ENCODE peak calls at places on chromosomes 2 and 18, in nine cellular contexts. One of them, this sample, is unnamed.
A peak's percentile ranks its signal among the peaks of the same experiment; 100 is the strongest.

GRCh38 chr18:911025-911424 is 6.4 kb downstream of the ADCYAP1 start:
- DNase-seq in left ventricle myocardium inferior: no peak
- DNase-seq in lower lobe of right lung: no peak
- DNase-seq in Caco-2: no peak
- DNase-seq in MM.1S: no peak
- DNase-seq in epithelial cell of esophagus: no peak
- DNase-seq in neural progenitor cell: no peak
- DNase-seq in IMR-90: no peak
- DNase-seq in heart right ventricle: no peak
- DNase-seq in this sample: no peak

GRCh38 chr2:230908595-230909191 is 16.3 kb downstream of the GPR55 start:
- DNase-seq in Caco-2: no peak
- DNase-seq in MM.1S: no peak
- DNase-seq in neural progenitor cell: no peak
- DNase-seq in IMR-90: peak; percentile 93
- DNase-seq in left ventricle myocardium inferior: no peak
- DNase-seq in epithelial cell of esophagus: peak; percentile 89
- DNase-seq in lower lobe of right lung: no peak
- DNase-seq in heart right ventricle: no peak
- DNase-seq in this sample: peak; percentile 92

GRCh38 chr18:69758458-69758857 is 189.2 kb downstream of the CD226 start:
- DNase-seq in heart right ventricle: no peak
- DNase-seq in Caco-2: no peak
- DNase-seq in MM.1S: no peak
- DNase-seq in IMR-90: peak; percentile 75
- DNase-seq in left ventricle myocardium inferior: no peak
- DNase-seq in lower lobe of right lung: no peak
- DNase-seq in epithelial cell of esophagus: no peak
- DNase-seq in neural progenitor cell: no peak
- DNase-seq in this sample: no peak

GRCh38 chr2:223725494-223725893 is 111.9 kb downstream of the AP1S3 start:
- DNase-seq in epithelial cell of esophagus: peak; percentile 94
- DNase-seq in lower lobe of right lung: no peak
- DNase-seq in IMR-90: peak; percentile 99
- DNase-seq in neural progenitor cell: peak; percentile 78
- DNase-seq in Caco-2: peak; percentile 89
- DNase-seq in left ventricle myocardium inferior: peak; percentile 68
- DNase-seq in MM.1S: no peak
- DNase-seq in heart right ventricle: peak; percentile 88
- DNase-seq in this sample: peak; percentile 97

GRCh38 chr2:119744335-119744939 is 15.3 kb upstream of the PTPN4 start:
- DNase-seq in left ventricle myocardium inferior: no peak
- DNase-seq in neural progenitor cell: no peak
- DNase-seq in lower lobe of right lung: peak; percentile 53
- DNase-seq in heart right ventricle: no peak
- DNase-seq in MM.1S: no peak
- DNase-seq in IMR-90: peak; percentile 18
- DNase-seq in Caco-2: no peak
- DNase-seq in epithelial cell of esophagus: peak; percentile 94
- DNase-seq in this sample: peak; percentile 95

GRCh38 chr2:109435066-109435690 is 178.6 kb downstream of the SEPTIN10 start:
- DNase-seq in neural progenitor cell: no peak
- DNase-seq in Caco-2: peak; percentile 14
- DNase-seq in MM.1S: no peak
- DNase-seq in epithelial cell of esophagus: no peak
- DNase-seq in lower lobe of right lung: no peak
- DNase-seq in heart right ventricle: no peak
- DNase-seq in left ventricle myocardium inferior: no peak
- DNase-seq in IMR-90: no peak
- DNase-seq in this sample: no peak

GRCh38 chr2:216589779-216590178 is 43.4 kb upstream of the IGFBP2 start:
- DNase-seq in heart right ventricle: no peak
- DNase-seq in lower lobe of right lung: no peak
- DNase-seq in neural progenitor cell: no peak
- DNase-seq in Caco-2: no peak
- DNase-seq in MM.1S: no peak
- DNase-seq in IMR-90: no peak
- DNase-seq in left ventricle myocardium inferior: no peak
- DNase-seq in epithelial cell of esophagus: no peak
- DNase-seq in this sample: no peak

GRCh38 chr2:49080681-49081080 is 73.6 kb downstream of the FSHR start:
- DNase-seq in epithelial cell of esophagus: no peak
- DNase-seq in neural progenitor cell: peak; percentile 52
- DNase-seq in IMR-90: no peak
- DNase-seq in heart right ventricle: no peak
- DNase-seq in lower lobe of right lung: no peak
- DNase-seq in Caco-2: no peak
- DNase-seq in MM.1S: no peak
- DNase-seq in left ventricle myocardium inferior: no peak
- DNase-seq in this sample: no peak

GRCh38 chr2:155266579-155266978 is 568.1 kb downstream of the KCNJ3 start:
- DNase-seq in Caco-2: no peak
- DNase-seq in epithelial cell of esophagus: no peak
- DNase-seq in IMR-90: no peak
- DNase-seq in MM.1S: no peak
- DNase-seq in neural progenitor cell: peak; percentile 52
- DNase-seq in left ventricle myocardium inferior: no peak
- DNase-seq in heart right ventricle: no peak
- DNase-seq in lower lobe of right lung: no peak
- DNase-seq in this sample: no peak

GRCh38 chr2:29232041-29232440 is 116.8 kb downstream of the CLIP4 start:
- DNase-seq in IMR-90: no peak
- DNase-seq in left ventricle myocardium inferior: no peak
- DNase-seq in lower lobe of right lung: no peak
- DNase-seq in neural progenitor cell: no peak
- DNase-seq in epithelial cell of esophagus: no peak
- DNase-seq in Caco-2: no peak
- DNase-seq in MM.1S: no peak
- DNase-seq in heart right ventricle: no peak
- DNase-seq in this sample: no peak
- TF ChIP-seq CTCF in IMR-90: no peak
- TF ChIP-seq CTCF in left ventricle myocardium inferior: no peak
- TF ChIP-seq CTCF in lower lobe of right lung: no peak
- TF ChIP-seq CTCF in neural progenitor cell: no peak
- TF ChIP-seq CTCF in epithelial cell of esophagus: no peak
- TF ChIP-seq CTCF in Caco-2: no peak
- TF ChIP-seq CTCF in MM.1S: no peak
- TF ChIP-seq CTCF in heart right ventricle: no peak
- TF ChIP-seq CTCF in this sample: no peak

DNA sequence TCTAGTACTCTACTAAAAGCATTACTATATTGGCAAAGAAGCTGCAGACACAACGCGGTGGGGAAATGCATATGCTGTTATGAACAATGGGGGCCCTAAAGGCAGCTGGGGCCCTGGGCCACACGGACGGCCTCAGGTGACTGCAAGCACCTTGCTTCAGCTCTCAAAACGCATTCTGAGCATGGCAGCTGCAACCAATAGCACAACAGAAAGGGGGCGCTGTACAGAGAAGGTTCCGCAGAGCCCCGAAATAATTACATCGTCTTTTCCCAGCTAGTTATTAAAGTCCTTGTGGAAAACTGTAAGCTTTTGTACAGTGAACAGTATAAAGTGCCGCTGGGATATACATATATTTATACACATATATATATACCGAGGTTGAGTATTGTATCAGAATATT is 45.3 kb upstream of the PXDN start:
- DNase-seq in MM.1S: no peak
- DNase-seq in lower lobe of right lung: no peak
- DNase-seq in heart right ventricle: no peak
- DNase-seq in IMR-90: no peak
- DNase-seq in epithelial cell of esophagus: no peak
- DNase-seq in left ventricle myocardium inferior: no peak
- DNase-seq in Caco-2: no peak
- DNase-seq in neural progenitor cell: no peak
- DNase-seq in this sample: no peak
- TF ChIP-seq CTCF in MM.1S: no peak
- TF ChIP-seq CTCF in lower lobe of right lung: no peak
- TF ChIP-seq CTCF in heart right ventricle: no peak
- TF ChIP-seq CTCF in IMR-90: no peak
- TF ChIP-seq CTCF in epithelial cell of esophagus: no peak
- TF ChIP-seq CTCF in left ventricle myocardium inferior: no peak
- TF ChIP-seq CTCF in Caco-2: no peak
- TF ChIP-seq CTCF in neural progenitor cell: peak; percentile 44
- TF ChIP-seq CTCF in this sample: peak; percentile 6

GRCh38 chr2:191030521-191031154 is 16.7 kb upstream of the STAT1 start:
- DNase-seq in lower lobe of right lung: no peak
- DNase-seq in left ventricle myocardium inferior: no peak
- DNase-seq in Caco-2: peak; percentile 56
- DNase-seq in epithelial cell of esophagus: peak; percentile 66
- DNase-seq in IMR-90: peak; percentile 49
- DNase-seq in MM.1S: peak; percentile 54
- DNase-seq in neural progenitor cell: peak; percentile 67
- DNase-seq in heart right ventricle: no peak
- DNase-seq in this sample: peak; percentile 59
- TF ChIP-seq CTCF in lower lobe of right lung: peak; percentile 62
- TF ChIP-seq CTCF in left ventricle myocardium inferior: peak; percentile 75
- TF ChIP-seq CTCF in Caco-2: peak; percentile 63
- TF ChIP-seq CTCF in epithelial cell of esophagus: peak; percentile 75
- TF ChIP-seq CTCF in IMR-90: peak; percentile 61
- TF ChIP-seq CTCF in MM.1S: peak; percentile 60
- TF ChIP-seq CTCF in neural progenitor cell: peak; percentile 65
- TF ChIP-seq CTCF in heart right ventricle: peak; percentile 32
- TF ChIP-seq CTCF in this sample: peak; percentile 61

DNA sequence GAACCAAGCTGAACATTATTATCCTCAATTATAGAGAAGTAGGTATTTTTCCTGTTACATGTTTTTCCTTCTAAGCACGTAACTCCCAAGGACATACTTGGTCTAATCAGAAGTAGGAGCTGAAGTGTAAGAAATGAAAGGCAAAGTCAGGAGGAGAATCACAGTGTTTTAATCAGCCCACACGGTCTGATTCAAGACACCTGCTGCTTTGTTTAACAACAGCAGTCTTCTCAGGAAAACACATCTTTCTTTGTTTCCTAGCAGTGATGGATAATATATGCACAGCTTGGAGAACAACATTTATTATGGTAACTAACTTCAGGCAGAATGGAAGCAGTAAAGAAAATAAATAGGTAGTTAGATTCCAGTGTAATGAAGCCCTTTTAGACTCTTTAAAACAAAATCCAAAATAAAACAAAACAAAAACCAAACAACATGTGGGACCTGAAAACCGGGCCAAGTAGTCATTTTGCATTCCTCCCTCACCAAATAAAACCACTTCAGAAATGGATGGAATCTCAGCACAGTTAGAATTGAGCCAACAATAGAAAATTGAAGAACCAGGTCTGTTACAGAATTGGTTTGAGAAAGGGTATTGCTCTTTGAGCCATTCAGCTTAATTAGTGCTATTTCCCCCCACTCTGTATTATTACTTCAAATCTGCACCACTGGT is 61.1 kb upstream of the UGP2 start:
- DNase-seq in epithelial cell of esophagus: no peak
- DNase-seq in left ventricle myocardium inferior: no peak
- DNase-seq in heart right ventricle: no peak
- DNase-seq in lower lobe of right lung: no peak
- DNase-seq in Caco-2: no peak
- DNase-seq in IMR-90: no peak
- DNase-seq in neural progenitor cell: peak; percentile 38
- DNase-seq in MM.1S: no peak
- DNase-seq in this sample: no peak
- TF ChIP-seq CTCF in epithelial cell of esophagus: no peak
- TF ChIP-seq CTCF in left ventricle myocardium inferior: peak; percentile 17
- TF ChIP-seq CTCF in heart right ventricle: no peak
- TF ChIP-seq CTCF in lower lobe of right lung: no peak
- TF ChIP-seq CTCF in Caco-2: no peak
- TF ChIP-seq CTCF in IMR-90: no peak
- TF ChIP-seq CTCF in neural progenitor cell: no peak
- TF ChIP-seq CTCF in MM.1S: no peak
- TF ChIP-seq CTCF in this sample: no peak

DNA sequence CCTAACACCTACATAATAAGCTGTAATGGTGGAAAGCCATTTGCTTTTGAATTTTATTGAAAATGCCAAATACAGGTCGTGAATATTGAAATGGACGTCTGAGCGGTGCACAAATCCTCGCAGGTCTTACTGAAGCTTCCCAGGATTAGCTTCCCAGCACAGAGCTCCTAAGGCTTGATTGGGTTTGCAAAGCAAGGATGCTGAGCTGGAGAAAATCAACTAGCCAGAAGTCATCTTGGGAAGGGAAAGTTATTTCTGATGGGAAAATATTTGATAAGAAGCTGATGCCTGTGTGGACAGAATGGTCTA is 40.9 kb upstream of the DAPL1 start:
- DNase-seq in MM.1S: no peak
- DNase-seq in heart right ventricle: no peak
- DNase-seq in Caco-2: no peak
- DNase-seq in neural progenitor cell: no peak
- DNase-seq in left ventricle myocardium inferior: no peak
- DNase-seq in lower lobe of right lung: no peak
- DNase-seq in IMR-90: no peak
- DNase-seq in epithelial cell of esophagus: no peak
- DNase-seq in this sample: no peak
- TF ChIP-seq CTCF in MM.1S: no peak
- TF ChIP-seq CTCF in heart right ventricle: no peak
- TF ChIP-seq CTCF in Caco-2: no peak
- TF ChIP-seq CTCF in neural progenitor cell: no peak
- TF ChIP-seq CTCF in left ventricle myocardium inferior: no peak
- TF ChIP-seq CTCF in lower lobe of right lung: no peak
- TF ChIP-seq CTCF in IMR-90: no peak
- TF ChIP-seq CTCF in epithelial cell of esophagus: no peak
- TF ChIP-seq CTCF in this sample: no peak

GRCh38 chr18:22493255-22493654 is 75.5 kb upstream of the CTAGE1 start:
- DNase-seq in left ventricle myocardium inferior: no peak
- DNase-seq in lower lobe of right lung: no peak
- DNase-seq in IMR-90: no peak
- DNase-seq in Caco-2: peak; percentile 53
- DNase-seq in MM.1S: no peak
- DNase-seq in epithelial cell of esophagus: no peak
- DNase-seq in heart right ventricle: no peak
- DNase-seq in neural progenitor cell: no peak
- DNase-seq in this sample: no peak

GRCh38 chr18:22489694-22490093 is 72.0 kb upstream of the CTAGE1 start:
- DNase-seq in neural progenitor cell: no peak
- DNase-seq in MM.1S: no peak
- DNase-seq in Caco-2: peak; percentile 77
- DNase-seq in lower lobe of right lung: no peak
- DNase-seq in epithelial cell of esophagus: peak; percentile 72
- DNase-seq in heart right ventricle: no peak
- DNase-seq in left ventricle myocardium inferior: no peak
- DNase-seq in IMR-90: peak; percentile 46
- DNase-seq in this sample: no peak

GRCh38 chr18:22493940-22494339 is 76.2 kb upstream of the CTAGE1 start:
- DNase-seq in epithelial cell of esophagus: no peak
- DNase-seq in MM.1S: no peak
- DNase-seq in heart right ventricle: no peak
- DNase-seq in neural progenitor cell: no peak
- DNase-seq in lower lobe of right lung: no peak
- DNase-seq in IMR-90: peak; percentile 52
- DNase-seq in Caco-2: no peak
- DNase-seq in left ventricle myocardium inferior: no peak
- DNase-seq in this sample: no peak

GRCh38 chr18:22488554-22488953 is 70.8 kb upstream of the CTAGE1 start:
- DNase-seq in neural progenitor cell: no peak
- DNase-seq in heart right ventricle: peak; percentile 55
- DNase-seq in epithelial cell of esophagus: no peak
- DNase-seq in Caco-2: no peak
- DNase-seq in IMR-90: no peak
- DNase-seq in lower lobe of right lung: no peak
- DNase-seq in left ventricle myocardium inferior: peak; percentile 69
- DNase-seq in MM.1S: no peak
- DNase-seq in this sample: peak; percentile 20

GRCh38 chr18:22490429-22490846 is 72.7 kb upstream of the CTAGE1 start:
- DNase-seq in IMR-90: no peak
- DNase-seq in neural progenitor cell: no peak
- DNase-seq in epithelial cell of esophagus: no peak
- DNase-seq in heart right ventricle: no peak
- DNase-seq in MM.1S: no peak
- DNase-seq in left ventricle myocardium inferior: no peak
- DNase-seq in lower lobe of right lung: no peak
- DNase-seq in Caco-2: peak; percentile 73
- DNase-seq in this sample: no peak
- TF ChIP-seq CTCF in IMR-90: no peak
- TF ChIP-seq CTCF in neural progenitor cell: no peak
- TF ChIP-seq CTCF in epithelial cell of esophagus: no peak
- TF ChIP-seq CTCF in heart right ventricle: no peak
- TF ChIP-seq CTCF in MM.1S: no peak
- TF ChIP-seq CTCF in left ventricle myocardium inferior: peak; percentile 10
- TF ChIP-seq CTCF in lower lobe of right lung: peak; percentile 23
- TF ChIP-seq CTCF in Caco-2: no peak
- TF ChIP-seq CTCF in this sample: no peak

This sample was measured in MCF 10A.